ENCODE peak calls at places on chromosomes 1 and 21, in eight cellular contexts. B, K, I, C, J, G, M and D are unnamed samples.

GRCh38 chr1:156549390-156549789 is 23.0 kb downstream of the IQGAP3 start:
- DNase-seq in C (no peak), B (no peak), I (no peak), M (no peak), G (no peak), K (no peak), J (no peak), D (no peak)

GRCh38 chr21:46099476-46099875 is 1.6 kb downstream of the COL6A2 start:
- DNase-seq in C (no peak), G (peak), J (peak), M (peak), I (no peak), B (no peak), K (no peak), D (no peak)

GRCh38 chr1:12528021-12528852 is 89.8 kb downstream of the DHRS3 start:
- DNase-seq in M (peak), I (no peak), K (peak), J (no peak), C (peak), G (peak), B (no peak), D (peak)

GRCh38 chr1:54885863-54886723 is 902 bp downstream of the DHCR24 start:
- DNase-seq in B (no peak), M (no peak), J (peak), C (no peak), K (no peak), G (peak), I (no peak), D (no peak)

GRCh38 chr1:76075188-76075489 is 593 bp downstream of the ST6GALNAC3 start:
- DNase-seq in B (no peak), G (no peak), C (no peak), K (no peak), I (no peak), J (no peak), M (no peak), D (no peak)

GRCh38 chr1:100400332-100400933 is 48.1 kb downstream of the CDC14A start:
- DNase-seq in J (no peak), B (no peak), C (peak), K (no peak), G (no peak), M (peak), I (no peak), D (no peak)

GRCh38 chr1:227343727-227344551 is 25.6 kb upstream of the CDC42BPA start:
- DNase-seq in C (no peak), J (no peak), M (peak), G (peak), I (no peak), B (peak), K (peak), D (peak)

GRCh38 chr1:34926894-34927293 is 2.6 kb downstream of the DLGAP3 start:
- DNase-seq in C (no peak), K (no peak), M (no peak), J (no peak), I (no peak), G (no peak), B (no peak), D (no peak)

GRCh38 chr1:42973304-42973703 is 14.6 kb upstream of the SLC2A1 start:
- DNase-seq in C (no peak), J (no peak), K (no peak), B (no peak), I (no peak), G (peak), M (no peak), D (no peak)

GRCh38 chr1:231311696-231312095 is 26.0 kb downstream of the EXOC8 start:
- DNase-seq in C (no peak), B (no peak), G (no peak), K (no peak), I (no peak), J (no peak), M (no peak), D (no peak)

GRCh38 chr1:11421443-11421842 is 57.5 kb upstream of the DISP3 start:
- DNase-seq in G (no peak), C (no peak), M (no peak), B (no peak), J (no peak), I (no peak), K (no peak), D (no peak)

GRCh38 chr1:245311887-245312286 is 157.1 kb downstream of the KIF26B start:
- DNase-seq in C (no peak), I (no peak), M (no peak), G (no peak), B (no peak), J (no peak), K (no peak), D (no peak)

GRCh38 chr1:156122519-156123355 is 8.2 kb downstream of the LMNA start:
- DNase-seq in C (no peak), M (peak), B (no peak), J (no peak), I (no peak), G (peak), K (peak), D (no peak)

GRCh38 chr1:205237526-205238484 is 10.1 kb downstream of the TMCC2 start:
- DNase-seq in G (no peak), M (no peak), J (no peak), B (no peak), K (no peak), C (peak), I (no peak), D (no peak)

GRCh38 chr1:23216771-23217420 is 406 bp downstream of the HTR1D start:
- DNase-seq in I (peak), C (no peak), G (peak), K (no peak), M (no peak), B (no peak), J (peak), D (no peak)

GRCh38 chr1:170967042-170967910 is 31.9 kb downstream of the MROH9 start:
- DNase-seq in B (peak), I (no peak), M (peak), C (peak), K (peak), J (no peak), G (peak), D (peak)

GRCh38 chr1:198880397-198880796 is 241.6 kb downstream of the PTPRC start:
- DNase-seq in J (no peak), M (peak), K (peak), C (no peak), I (no peak), G (peak), B (no peak), D (no peak)

GRCh38 chr1:70033266-70033873 is 172.0 kb downstream of the LRRC40 start:
- DNase-seq in M (no peak), G (no peak), I (no peak), C (no peak), K (no peak), B (no peak), J (no peak), D (no peak)

GRCh38 chr1:31627301-31627929 is 9.9 kb downstream of the HCRTR1 start:
- DNase-seq in M (no peak), C (no peak), K (peak), J (no peak), B (no peak), G (no peak), I (no peak), D (no peak)

GRCh38 chr21:16420086-16420724 is 690.4 kb downstream of the USP25 start:
- DNase-seq in K (peak), G (peak), I (no peak), B (no peak), J (no peak), M (peak), C (no peak), D (peak)

GRCh38 chr1:13759072-13759471 is 59.1 kb downstream of the PRDM2 start:
- DNase-seq in K (no peak), G (no peak), M (no peak), B (no peak), I (no peak), C (no peak), J (no peak), D (no peak)

GRCh38 chr1:25469177-25469576 is 38.5 kb downstream of the MACO1 start:
- DNase-seq in G (peak), J (no peak), M (peak), K (peak), B (no peak), I (no peak), C (no peak), D (no peak)

GRCh38 chr1:12177999-12178441 is 11.2 kb downstream of the TNFRSF1B start:
- DNase-seq in J (no peak), B (peak), I (peak), K (peak), C (peak), G (peak), M (peak), D (no peak)